ENCODE peak calls at places on chromosomes 6 and 20, in ten cellular contexts. One of them, this sample, is unnamed.
A peak's percentile ranks its signal among the peaks of the same experiment; 100 is the strongest.

GRCh38 chr6:118297821-118298220 is 250.3 kb upstream of the PLN start:
- DNase-seq in breast epithelium: no peak
- DNase-seq in type B pancreatic cell: no peak
- DNase-seq in GM20000: no peak
- DNase-seq in stomach: no peak
- DNase-seq in cardiac muscle cell: no peak
- DNase-seq in adrenal gland: no peak
- DNase-seq in heart right ventricle: no peak
- DNase-seq in psoas muscle: no peak
- DNase-seq in upper lobe of right lung: no peak
- DNase-seq in this sample: no peak

GRCh38 chr6:12150812-12151432 is 138.8 kb downstream of the HIVEP1 start:
- DNase-seq in upper lobe of right lung: peak; percentile 62
- DNase-seq in psoas muscle: no peak
- DNase-seq in stomach: no peak
- DNase-seq in adrenal gland: no peak
- DNase-seq in heart right ventricle: no peak
- DNase-seq in cardiac muscle cell: peak; percentile 45
- DNase-seq in GM20000: no peak
- DNase-seq in type B pancreatic cell: no peak
- DNase-seq in breast epithelium: no peak
- DNase-seq in this sample: peak; percentile 57

GRCh38 chr20:37327748-37328147 is 18.2 kb upstream of the SRC start:
- DNase-seq in stomach: peak; percentile 47
- DNase-seq in adrenal gland: no peak
- DNase-seq in type B pancreatic cell: no peak
- DNase-seq in breast epithelium: no peak
- DNase-seq in cardiac muscle cell: no peak
- DNase-seq in heart right ventricle: peak; percentile 68
- DNase-seq in psoas muscle: peak; percentile 79
- DNase-seq in upper lobe of right lung: peak; percentile 70
- DNase-seq in GM20000: no peak
- DNase-seq in this sample: no peak

GRCh38 chr6:168526841-168527281 is 85.9 kb downstream of the SMOC2 start:
- DNase-seq in GM20000: no peak
- DNase-seq in heart right ventricle: peak; percentile 50
- DNase-seq in adrenal gland: no peak
- DNase-seq in type B pancreatic cell: no peak
- DNase-seq in cardiac muscle cell: no peak
- DNase-seq in psoas muscle: peak; percentile 64
- DNase-seq in stomach: peak; percentile 74
- DNase-seq in breast epithelium: peak; percentile 78
- DNase-seq in upper lobe of right lung: no peak
- DNase-seq in this sample: peak; percentile 71

GRCh38 chr20:49045440-49046086 is 549 bp upstream of the CSE1L start:
- DNase-seq in heart right ventricle: peak; percentile 35
- DNase-seq in cardiac muscle cell: peak; percentile 1
- DNase-seq in stomach: peak; percentile 37
- DNase-seq in type B pancreatic cell: no peak
- DNase-seq in breast epithelium: no peak
- DNase-seq in psoas muscle: peak; percentile 67
- DNase-seq in adrenal gland: peak; percentile 39
- DNase-seq in upper lobe of right lung: peak; percentile 74
- DNase-seq in GM20000: no peak
- DNase-seq in this sample: no peak

GRCh38 chr20:15812696-15813095 is 760.6 kb downstream of the KIF16B start:
- DNase-seq in breast epithelium: no peak
- DNase-seq in type B pancreatic cell: no peak
- DNase-seq in cardiac muscle cell: no peak
- DNase-seq in stomach: no peak
- DNase-seq in psoas muscle: no peak
- DNase-seq in heart right ventricle: no peak
- DNase-seq in GM20000: no peak
- DNase-seq in upper lobe of right lung: no peak
- DNase-seq in adrenal gland: no peak
- DNase-seq in this sample: no peak

GRCh38 chr6:113461153-113461897 is 395.8 kb upstream of the MARCKS start:
- DNase-seq in upper lobe of right lung: no peak
- DNase-seq in adrenal gland: no peak
- DNase-seq in cardiac muscle cell: no peak
- DNase-seq in heart right ventricle: no peak
- DNase-seq in type B pancreatic cell: no peak
- DNase-seq in psoas muscle: no peak
- DNase-seq in GM20000: no peak
- DNase-seq in breast epithelium: no peak
- DNase-seq in stomach: no peak
- DNase-seq in this sample: no peak

GRCh38 chr20:7161690-7162089 is 394.2 kb downstream of the BMP2 start:
- DNase-seq in upper lobe of right lung: no peak
- DNase-seq in stomach: no peak
- DNase-seq in breast epithelium: no peak
- DNase-seq in psoas muscle: no peak
- DNase-seq in GM20000: no peak
- DNase-seq in type B pancreatic cell: no peak
- DNase-seq in adrenal gland: peak; percentile 17
- DNase-seq in heart right ventricle: no peak
- DNase-seq in cardiac muscle cell: peak; percentile 29
- DNase-seq in this sample: peak; percentile 45

GRCh38 chr6:38806271-38806670 is 91.2 kb downstream of the DNAH8 start:
- DNase-seq in heart right ventricle: no peak
- DNase-seq in upper lobe of right lung: no peak
- DNase-seq in type B pancreatic cell: no peak
- DNase-seq in psoas muscle: no peak
- DNase-seq in cardiac muscle cell: no peak
- DNase-seq in stomach: no peak
- DNase-seq in breast epithelium: no peak
- DNase-seq in GM20000: no peak
- DNase-seq in adrenal gland: no peak
- DNase-seq in this sample: no peak

DNA sequence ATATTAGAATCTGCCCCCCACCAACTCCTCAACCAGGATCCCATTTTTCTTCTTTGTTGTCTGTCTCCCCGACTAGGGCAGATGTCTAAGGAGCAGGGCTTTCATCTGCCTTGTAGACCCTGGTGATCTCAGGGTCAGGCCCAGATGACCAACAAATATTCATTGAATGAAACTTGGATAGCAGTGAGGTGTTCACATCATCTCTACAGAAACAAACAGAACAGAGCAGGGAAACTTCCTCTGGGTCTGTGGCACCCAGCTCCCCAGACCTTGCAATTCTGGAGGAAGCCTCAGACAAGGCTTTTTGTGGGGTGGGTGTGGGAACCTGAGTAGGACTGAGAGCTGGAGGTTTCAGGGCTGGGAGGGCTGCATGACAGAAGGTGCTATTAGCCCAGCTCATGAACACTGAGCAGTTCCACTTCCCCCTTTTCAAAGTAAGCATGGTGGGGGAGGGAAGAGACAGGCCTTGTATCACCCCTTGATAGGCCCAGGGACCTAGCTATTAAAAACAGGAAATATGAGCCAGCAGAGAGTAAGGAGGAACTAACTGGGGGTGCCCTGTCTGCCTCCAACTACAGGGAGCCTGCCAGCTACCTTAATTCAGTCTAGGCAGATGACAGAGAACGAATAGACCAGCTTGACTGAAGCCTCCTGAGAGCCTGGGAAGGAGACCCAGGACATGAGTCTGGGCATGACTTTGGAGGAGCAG is 37.3 kb upstream of the TOP1 start:
- DNase-seq in breast epithelium: no peak
- DNase-seq in adrenal gland: no peak
- DNase-seq in type B pancreatic cell: no peak
- DNase-seq in stomach: no peak
- DNase-seq in psoas muscle: no peak
- DNase-seq in heart right ventricle: no peak
- DNase-seq in cardiac muscle cell: no peak
- DNase-seq in GM20000: peak; percentile 82
- DNase-seq in upper lobe of right lung: peak; percentile 65
- DNase-seq in this sample: no peak
- TF ChIP-seq CTCF in breast epithelium: no peak
- TF ChIP-seq CTCF in adrenal gland: no peak
- TF ChIP-seq CTCF in type B pancreatic cell: no peak
- TF ChIP-seq CTCF in stomach: no peak
- TF ChIP-seq CTCF in psoas muscle: no peak
- TF ChIP-seq CTCF in heart right ventricle: no peak
- TF ChIP-seq CTCF in cardiac muscle cell: no peak
- TF ChIP-seq CTCF in GM20000: no peak
- TF ChIP-seq CTCF in upper lobe of right lung: no peak
- TF ChIP-seq CTCF in this sample: no peak

DNA sequence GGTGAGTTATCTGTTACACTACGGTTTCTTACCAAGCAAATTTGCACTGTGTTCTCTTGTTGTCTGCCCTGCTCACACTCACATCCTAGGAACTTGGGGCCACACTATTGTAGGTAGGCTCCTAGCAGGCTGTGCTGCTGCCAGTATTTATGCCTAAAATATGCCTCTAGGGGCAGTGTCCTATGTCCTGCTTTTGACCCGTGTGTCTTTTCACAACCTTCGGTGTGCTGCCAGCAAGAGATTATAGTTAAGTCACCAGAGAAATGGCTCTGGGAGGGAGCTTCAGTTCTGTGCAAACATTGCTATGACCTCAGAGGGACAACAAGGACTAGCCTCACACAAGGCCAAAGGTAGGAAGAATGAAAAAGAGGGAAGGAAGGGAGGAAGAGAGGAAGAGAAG is 8.9 kb upstream of the TAAR5 start:
- DNase-seq in GM20000: peak; percentile 17
- DNase-seq in stomach: no peak
- DNase-seq in breast epithelium: no peak
- DNase-seq in type B pancreatic cell: no peak
- DNase-seq in adrenal gland: no peak
- DNase-seq in psoas muscle: no peak
- DNase-seq in heart right ventricle: no peak
- DNase-seq in cardiac muscle cell: peak; percentile 34
- DNase-seq in upper lobe of right lung: no peak
- DNase-seq in this sample: peak; percentile 51
- TF ChIP-seq CTCF in GM20000: peak; percentile 7
- TF ChIP-seq CTCF in stomach: no peak
- TF ChIP-seq CTCF in breast epithelium: no peak
- TF ChIP-seq CTCF in type B pancreatic cell: peak; percentile 69
- TF ChIP-seq CTCF in adrenal gland: no peak
- TF ChIP-seq CTCF in psoas muscle: no peak
- TF ChIP-seq CTCF in heart right ventricle: no peak
- TF ChIP-seq CTCF in cardiac muscle cell: peak; percentile 30
- TF ChIP-seq CTCF in upper lobe of right lung: peak; percentile 17
- TF ChIP-seq CTCF in this sample: peak; percentile 32

GRCh38 chr20:33910529-33911327 is 83.0 kb upstream of the RALY start:
- DNase-seq in type B pancreatic cell: no peak
- DNase-seq in GM20000: no peak
- DNase-seq in psoas muscle: no peak
- DNase-seq in heart right ventricle: no peak
- DNase-seq in breast epithelium: no peak
- DNase-seq in upper lobe of right lung: no peak
- DNase-seq in cardiac muscle cell: no peak
- DNase-seq in adrenal gland: no peak
- DNase-seq in stomach: no peak
- DNase-seq in this sample: no peak

GRCh38 chr20:33915726-33916331 is 77.9 kb upstream of the RALY start:
- DNase-seq in psoas muscle: peak; percentile 77
- DNase-seq in breast epithelium: no peak
- DNase-seq in adrenal gland: peak; percentile 28
- DNase-seq in stomach: peak; percentile 52
- DNase-seq in upper lobe of right lung: peak; percentile 70
- DNase-seq in cardiac muscle cell: no peak
- DNase-seq in GM20000: peak; percentile 58
- DNase-seq in heart right ventricle: peak; percentile 30
- DNase-seq in type B pancreatic cell: no peak
- DNase-seq in this sample: peak; percentile 47

GRCh38 chr20:33918662-33919061 is 75.0 kb upstream of the RALY start:
- DNase-seq in psoas muscle: no peak
- DNase-seq in cardiac muscle cell: no peak
- DNase-seq in breast epithelium: no peak
- DNase-seq in GM20000: no peak
- DNase-seq in type B pancreatic cell: no peak
- DNase-seq in adrenal gland: no peak
- DNase-seq in heart right ventricle: no peak
- DNase-seq in upper lobe of right lung: no peak
- DNase-seq in stomach: no peak
- DNase-seq in this sample: no peak

GRCh38 chr20:33917813-33918525 is 75.7 kb upstream of the RALY start:
- DNase-seq in breast epithelium: no peak
- DNase-seq in cardiac muscle cell: no peak
- DNase-seq in heart right ventricle: no peak
- DNase-seq in GM20000: no peak
- DNase-seq in adrenal gland: no peak
- DNase-seq in stomach: no peak
- DNase-seq in psoas muscle: no peak
- DNase-seq in upper lobe of right lung: no peak
- DNase-seq in type B pancreatic cell: no peak
- DNase-seq in this sample: no peak

GRCh38 chr20:33914871-33915270 is 78.8 kb upstream of the RALY start:
- DNase-seq in heart right ventricle: no peak
- DNase-seq in adrenal gland: no peak
- DNase-seq in stomach: no peak
- DNase-seq in cardiac muscle cell: no peak
- DNase-seq in breast epithelium: no peak
- DNase-seq in upper lobe of right lung: no peak
- DNase-seq in type B pancreatic cell: no peak
- DNase-seq in GM20000: no peak
- DNase-seq in psoas muscle: no peak
- DNase-seq in this sample: peak; percentile 48
- TF ChIP-seq CTCF in heart right ventricle: no peak
- TF ChIP-seq CTCF in adrenal gland: no peak
- TF ChIP-seq CTCF in stomach: no peak
- TF ChIP-seq CTCF in cardiac muscle cell: peak; percentile 4
- TF ChIP-seq CTCF in breast epithelium: no peak
- TF ChIP-seq CTCF in upper lobe of right lung: no peak
- TF ChIP-seq CTCF in type B pancreatic cell: no peak
- TF ChIP-seq CTCF in GM20000: no peak
- TF ChIP-seq CTCF in psoas muscle: no peak
- TF ChIP-seq CTCF in this sample: no peak

GRCh38 chr6:32610897-32611296 is 21.2 kb upstream of the HLA-DRB1 start:
- DNase-seq in type B pancreatic cell: no peak
- DNase-seq in adrenal gland: no peak
- DNase-seq in psoas muscle: no peak
- DNase-seq in breast epithelium: no peak
- DNase-seq in heart right ventricle: no peak
- DNase-seq in upper lobe of right lung: no peak
- DNase-seq in stomach: no peak
- DNase-seq in cardiac muscle cell: no peak
- DNase-seq in GM20000: no peak
- DNase-seq in this sample: no peak

GRCh38 chr6:32617751-32618150 is 19.5 kb upstream of the HLA-DQA1 start:
- DNase-seq in type B pancreatic cell: no peak
- DNase-seq in breast epithelium: no peak
- DNase-seq in stomach: no peak
- DNase-seq in GM20000: no peak
- DNase-seq in psoas muscle: no peak
- DNase-seq in upper lobe of right lung: no peak
- DNase-seq in adrenal gland: no peak
- DNase-seq in heart right ventricle: no peak
- DNase-seq in cardiac muscle cell: no peak
- DNase-seq in this sample: no peak

GRCh38 chr6:32613475-32613874 is 23.7 kb upstream of the HLA-DQA1 start:
- DNase-seq in heart right ventricle: no peak
- DNase-seq in upper lobe of right lung: no peak
- DNase-seq in breast epithelium: no peak
- DNase-seq in GM20000: no peak
- DNase-seq in adrenal gland: no peak
- DNase-seq in psoas muscle: no peak
- DNase-seq in cardiac muscle cell: no peak
- DNase-seq in stomach: no peak
- DNase-seq in type B pancreatic cell: no peak
- DNase-seq in this sample: no peak

GRCh38 chr6:32614366-32615081 is 22.7 kb upstream of the HLA-DQA1 start:
- DNase-seq in type B pancreatic cell: no peak
- DNase-seq in adrenal gland: no peak
- DNase-seq in stomach: no peak
- DNase-seq in heart right ventricle: no peak
- DNase-seq in psoas muscle: no peak
- DNase-seq in cardiac muscle cell: no peak
- DNase-seq in breast epithelium: no peak
- DNase-seq in GM20000: no peak
- DNase-seq in upper lobe of right lung: no peak
- DNase-seq in this sample: no peak

GRCh38 chr6:32615885-32616532 is 21.2 kb upstream of the HLA-DQA1 start:
- DNase-seq in adrenal gland: no peak
- DNase-seq in GM20000: no peak
- DNase-seq in type B pancreatic cell: no peak
- DNase-seq in stomach: no peak
- DNase-seq in psoas muscle: no peak
- DNase-seq in upper lobe of right lung: no peak
- DNase-seq in breast epithelium: no peak
- DNase-seq in heart right ventricle: no peak
- DNase-seq in cardiac muscle cell: no peak
- DNase-seq in this sample: no peak
- TF ChIP-seq CTCF in adrenal gland: no peak
- TF ChIP-seq CTCF in GM20000: no peak
- TF ChIP-seq CTCF in type B pancreatic cell: no peak
- TF ChIP-seq CTCF in stomach: no peak
- TF ChIP-seq CTCF in psoas muscle: no peak
- TF ChIP-seq CTCF in upper lobe of right lung: no peak
- TF ChIP-seq CTCF in breast epithelium: no peak
- TF ChIP-seq CTCF in heart right ventricle: no peak
- TF ChIP-seq CTCF in cardiac muscle cell: no peak
- TF ChIP-seq CTCF in this sample: no peak

This sample was measured in MCF 10A.